ENCODE peak calls at places on chromosomes 7 and 10, in six cellular contexts. P is SK-N-SH, Z is HepG2, Y is H1, N is K562, X is GM12878. E is an unnamed sample.

GRCh38 chr7:43463401-43463980 is 119.4 kb upstream of the STK17A start:
- DNase-seq in P (no peak), Z (no peak), Y (peak), N (no peak), X (no peak), E (no peak)

GRCh38 chr10:48494073-48494472 is 110.8 kb downstream of the ARHGAP22 start:
- DNase-seq in P (no peak), Z (no peak), Y (peak), N (no peak), X (no peak), E (no peak)

GRCh38 chr10:63563623-63564022 is 42.4 kb downstream of the REEP3 start:
- DNase-seq in P (no peak), Z (no peak), Y (no peak), N (no peak), X (no peak), E (no peak)

GRCh38 chr7:28267012-28267411 is 86.4 kb upstream of the JAZF1 start:
- DNase-seq in P (no peak), Z (no peak), Y (no peak), N (no peak), X (no peak), E (no peak)

GRCh38 chr7:31633894-31634494 is 53.0 kb upstream of the PPP1R17 start:
- DNase-seq in P (peak), Z (peak), Y (no peak), N (peak), X (no peak), E (peak)

GRCh38 chr10:43225787-43226153 is 41.1 kb downstream of the RASGEF1A start:
- DNase-seq in P (no peak), Z (no peak), Y (peak), N (no peak), X (no peak), E (no peak)

GRCh38 chr7:149856-150636 is 42.3 kb upstream of the FAM20C start:
- DNase-seq in P (peak), Z (no peak), Y (peak), N (no peak), X (no peak), E (no peak)

GRCh38 chr10:10489765-10490164 is 527.9 kb upstream of the CELF2 start:
- DNase-seq in P (no peak), Z (no peak), Y (no peak), N (no peak), X (no peak), E (peak)

GRCh38 chr7:8305104-8305503 is 43.1 kb upstream of the ICA1 start:
- DNase-seq in P (no peak), Z (no peak), Y (no peak), N (no peak), X (no peak), E (no peak)

GRCh38 chr7:104976966-104977636 is 36.9 kb upstream of the KMT2E start:
- DNase-seq in P (no peak), Z (no peak), Y (no peak), N (no peak), X (no peak), E (no peak)

GRCh38 chr10:29646238-29646902 is 11.6 kb upstream of the SVIL start:
- DNase-seq in P (peak), Z (no peak), Y (no peak), N (no peak), X (no peak), E (peak)

GRCh38 chr7:73577627-73578341 is 595 bp downstream of the TBL2 start:
- DNase-seq in P (no peak), Z (peak), Y (no peak), N (no peak), X (no peak), E (no peak)

GRCh38 chr7:39463252-39463651 is 103.0 kb upstream of the YAE1 start:
- DNase-seq in P (no peak), Z (no peak), Y (no peak), N (no peak), X (no peak), E (no peak)

GRCh38 chr7:7221602-7222038 is 39.3 kb downstream of the C1GALT1 start:
- DNase-seq in P (peak), Z (no peak), Y (no peak), N (peak), X (no peak), E (peak)

GRCh38 chr7:120030871-120031270 is 242.1 kb upstream of the KCND2 start:
- DNase-seq in P (no peak), Z (no peak), Y (no peak), N (no peak), X (no peak), E (no peak)

GRCh38 chr7:120028636-120029035 is 244.3 kb upstream of the KCND2 start:
- DNase-seq in P (no peak), Z (no peak), Y (no peak), N (no peak), X (no peak), E (peak)

GRCh38 chr7:120033114-120033513 is 239.9 kb upstream of the KCND2 start:
- DNase-seq in P (no peak), Z (no peak), Y (no peak), N (no peak), X (no peak), E (no peak)
- H2AFZ ChIP-seq in P (peak), Z (peak), Y (no peak), N (peak), X (no peak), E (no peak)

GRCh38 chr7:135168001-135168400 is 2.5 kb downstream of the CYREN start:
- DNase-seq in P (no peak), Z (no peak), Y (no peak), N (peak), X (no peak), E (no peak)
- TF ChIP-seq USF2 in P (no peak), Z (no peak), Y (no peak), N (no peak), X (no peak), E (no peak)

DNA sequence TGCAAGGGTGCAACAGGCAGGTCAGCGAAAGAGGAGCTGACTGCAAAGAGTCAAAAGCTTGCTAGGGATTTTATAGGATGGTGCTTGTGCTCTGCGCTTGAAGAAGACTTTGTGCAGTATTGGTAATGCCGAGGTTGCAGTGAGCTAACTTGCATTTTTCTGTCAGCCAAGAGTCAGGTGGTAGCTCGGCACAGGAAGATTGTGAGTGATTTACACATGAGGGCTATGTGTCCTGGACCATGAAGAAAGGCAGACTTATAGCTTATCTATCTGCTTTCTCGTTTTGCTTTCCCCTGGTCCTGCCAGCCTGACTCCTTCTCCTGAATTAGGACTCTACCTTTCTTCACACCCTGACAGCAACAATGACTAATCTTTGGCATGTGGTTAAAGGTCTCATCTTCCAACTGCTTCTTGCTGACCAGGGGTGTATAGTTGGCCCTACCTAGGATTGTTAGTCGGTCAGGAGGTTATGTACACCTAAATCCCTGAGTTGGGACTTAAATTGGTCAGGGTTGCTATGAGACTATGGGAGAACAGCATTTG is 4.1 kb upstream of the SYPL1 start:
- DNase-seq in P (no peak), Z (no peak), Y (no peak), N (no peak), X (no peak), E (no peak)
- H2AFZ ChIP-seq in P (no peak), Z (no peak), Y (no peak), N (no peak), X (no peak), E (no peak)

GRCh38 chr10:103428989-103429643 is 23.1 kb downstream of the CALHM2 start:
- DNase-seq in P (no peak), Z (no peak), Y (no peak), N (no peak), X (no peak), E (no peak)

GRCh38 chr10:103427866-103428265 is 24.3 kb downstream of the CALHM2 start:
- DNase-seq in P (no peak), Z (no peak), Y (no peak), N (no peak), X (no peak), E (no peak)

GRCh38 chr10:103433858-103434257 is 18.3 kb downstream of the CALHM2 start:
- DNase-seq in P (no peak), Z (no peak), Y (no peak), N (no peak), X (no peak), E (no peak)

GRCh38 chr10:103431902-103432301 is 20.3 kb downstream of the CALHM2 start:
- DNase-seq in P (no peak), Z (peak), Y (no peak), N (no peak), X (no peak), E (peak)

DNA sequence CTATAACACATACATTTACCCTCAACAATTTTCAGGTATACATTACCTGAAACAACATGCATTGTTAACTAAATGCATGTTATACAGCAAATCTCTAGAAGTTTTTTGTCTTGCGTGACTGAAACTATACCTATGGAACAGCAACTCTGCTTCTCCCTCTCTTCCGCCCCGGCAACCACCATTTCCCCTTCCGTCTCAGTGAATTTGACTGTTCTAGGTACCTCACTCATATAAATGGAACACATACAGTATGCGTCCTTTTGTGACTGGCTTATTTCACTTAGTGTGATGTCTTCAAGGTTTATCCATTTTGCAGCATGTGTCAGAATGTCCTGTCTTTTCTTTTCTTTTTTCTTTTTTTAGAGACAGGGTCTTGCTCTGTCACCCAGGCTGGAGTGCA is 22.5 kb downstream of the CALHM2 start:
- DNase-seq in P (no peak), Z (no peak), Y (no peak), N (no peak), X (no peak), E (no peak)
- TF ChIP-seq USF2 in P (no peak), Z (no peak), Y (no peak), N (no peak), X (no peak), E (no peak)

DNA sequence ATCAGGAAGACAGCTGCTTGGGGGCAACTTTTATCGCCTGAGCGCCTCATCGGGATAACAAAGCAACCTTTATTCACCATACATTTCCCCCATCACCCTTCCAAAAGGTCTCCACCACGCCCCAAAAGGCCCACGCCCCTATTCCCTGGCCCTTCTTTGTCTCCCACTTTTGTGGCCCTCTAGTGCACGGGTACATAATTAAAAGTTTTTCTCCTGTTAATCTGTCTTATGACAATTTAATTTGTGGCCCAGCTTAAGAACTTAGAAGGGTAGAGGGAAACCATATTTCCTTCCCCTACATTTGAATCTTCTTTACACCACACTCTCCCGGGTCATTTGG is 643 bp downstream of the RP9 start:
- DNase-seq in P (peak), Z (no peak), Y (no peak), N (no peak), X (no peak), E (no peak)
- H2AFZ ChIP-seq in P (peak), Z (no peak), Y (no peak), N (peak), X (peak), E (peak)

DNA sequence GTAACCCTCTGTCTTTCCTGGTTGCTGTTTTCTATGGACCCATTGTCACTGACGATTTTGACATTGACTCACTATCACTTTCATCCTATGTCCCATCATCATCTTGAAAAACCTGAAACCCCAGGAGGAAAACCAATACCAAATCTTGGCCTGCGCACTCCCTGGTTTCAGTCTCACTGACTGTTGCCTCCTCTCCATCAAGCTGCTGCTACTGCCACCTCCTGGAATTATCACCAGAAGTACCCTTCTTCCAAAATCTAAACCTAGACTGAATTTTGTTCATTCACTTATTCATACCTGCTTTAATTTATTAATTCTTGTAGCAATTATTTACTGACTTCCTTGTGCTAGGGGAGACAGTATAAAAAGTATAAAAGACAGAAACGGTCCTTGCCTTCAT is 44.5 kb upstream of the ACBD5 start:
- DNase-seq in P (no peak), Z (peak), Y (no peak), N (peak), X (no peak), E (peak)
- TF ChIP-seq USF2 in P (no peak), Z (no peak), Y (no peak), N (no peak), X (no peak), E (no peak)

DNA sequence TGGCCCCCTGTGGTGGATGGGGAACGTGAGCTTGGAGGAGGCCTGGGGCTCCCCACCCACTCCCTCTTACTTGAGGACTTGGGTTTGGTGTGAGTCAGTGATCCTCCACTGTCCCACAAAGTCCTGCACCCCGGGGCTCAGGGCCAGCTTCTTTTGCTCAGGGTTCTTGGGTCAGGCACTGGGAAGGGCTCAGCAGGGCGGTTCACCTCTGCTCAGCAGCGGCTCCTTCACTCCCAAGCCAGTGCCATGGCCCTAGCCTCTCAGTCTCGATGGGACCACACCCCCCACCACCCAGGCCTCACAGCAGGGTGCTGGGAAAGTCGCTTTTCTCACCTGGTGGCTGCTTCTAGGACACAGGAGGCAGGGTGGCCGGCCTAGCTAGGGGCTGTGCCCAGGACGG is 59.1 kb downstream of the ELFN1 start:
- DNase-seq in P (no peak), Z (no peak), Y (no peak), N (no peak), X (no peak), E (no peak)
- H2AFZ ChIP-seq in P (no peak), Z (no peak), Y (no peak), N (no peak), X (no peak), E (no peak)

DNA sequence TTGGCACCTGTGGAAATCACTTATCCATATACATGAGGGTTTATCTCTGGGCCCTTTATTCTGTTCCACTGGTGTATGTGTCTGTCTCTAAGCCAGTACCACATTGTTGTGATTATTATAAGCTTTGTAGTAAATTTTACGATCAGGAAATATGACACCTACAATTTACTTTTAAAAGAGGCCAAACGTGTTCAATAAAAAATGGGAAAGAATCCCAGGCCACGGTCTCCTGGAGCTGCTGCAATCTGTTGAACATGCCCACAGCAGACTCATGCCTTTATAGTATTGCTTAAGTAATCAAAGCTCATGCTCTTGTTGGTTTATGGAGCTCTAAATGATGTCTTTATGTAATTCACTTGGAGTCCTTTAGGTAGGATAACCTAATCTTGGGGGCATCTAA is 273.0 kb downstream of the ZMYND11 start:
- DNase-seq in P (no peak), Z (no peak), Y (no peak), N (no peak), X (no peak), E (no peak)
- TF ChIP-seq USF2 in P (no peak), Z (no peak), Y (no peak), N (no peak), X (no peak), E (no peak)

DNA sequence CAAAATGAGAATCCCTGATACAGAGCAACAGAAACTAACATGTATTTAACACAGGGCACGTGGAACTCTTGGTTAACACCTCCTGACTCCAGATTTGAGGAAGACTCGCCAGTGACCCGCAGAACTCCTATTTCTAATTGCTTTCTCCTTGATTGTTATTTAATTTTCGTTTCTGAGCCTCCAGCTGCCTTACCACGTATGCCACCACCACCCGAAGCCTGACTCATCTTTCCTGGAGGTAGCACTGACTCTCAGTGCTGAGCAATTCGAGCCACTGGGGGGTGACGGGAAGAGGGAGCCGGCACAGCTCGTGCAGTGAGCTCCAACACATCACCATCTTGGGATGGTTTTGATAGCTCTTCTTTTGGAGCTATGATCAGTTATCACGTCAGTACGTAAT is 273.9 kb upstream of the MGMT start:
- DNase-seq in P (no peak), Z (no peak), Y (no peak), N (no peak), X (no peak), E (no peak)
- H2AFZ ChIP-seq in P (no peak), Z (no peak), Y (peak), N (no peak), X (no peak), E (no peak)

GRCh38 chr10:24906372-24906771 is 46.0 kb downstream of the PRTFDC1 start:
- DNase-seq in P (no peak), Z (no peak), Y (no peak), N (no peak), X (no peak), E (no peak)

GRCh38 chr10:24907956-24908355 is 44.5 kb downstream of the PRTFDC1 start:
- DNase-seq in P (no peak), Z (no peak), Y (no peak), N (no peak), X (no peak), E (no peak)

GRCh38 chr10:24912214-24912613 is 40.2 kb downstream of the PRTFDC1 start:
- DNase-seq in P (no peak), Z (no peak), Y (no peak), N (no peak), X (no peak), E (peak)

GRCh38 chr10:24910574-24910973 is 41.8 kb downstream of the PRTFDC1 start:
- DNase-seq in P (no peak), Z (no peak), Y (no peak), N (no peak), X (no peak), E (no peak)

DNA sequence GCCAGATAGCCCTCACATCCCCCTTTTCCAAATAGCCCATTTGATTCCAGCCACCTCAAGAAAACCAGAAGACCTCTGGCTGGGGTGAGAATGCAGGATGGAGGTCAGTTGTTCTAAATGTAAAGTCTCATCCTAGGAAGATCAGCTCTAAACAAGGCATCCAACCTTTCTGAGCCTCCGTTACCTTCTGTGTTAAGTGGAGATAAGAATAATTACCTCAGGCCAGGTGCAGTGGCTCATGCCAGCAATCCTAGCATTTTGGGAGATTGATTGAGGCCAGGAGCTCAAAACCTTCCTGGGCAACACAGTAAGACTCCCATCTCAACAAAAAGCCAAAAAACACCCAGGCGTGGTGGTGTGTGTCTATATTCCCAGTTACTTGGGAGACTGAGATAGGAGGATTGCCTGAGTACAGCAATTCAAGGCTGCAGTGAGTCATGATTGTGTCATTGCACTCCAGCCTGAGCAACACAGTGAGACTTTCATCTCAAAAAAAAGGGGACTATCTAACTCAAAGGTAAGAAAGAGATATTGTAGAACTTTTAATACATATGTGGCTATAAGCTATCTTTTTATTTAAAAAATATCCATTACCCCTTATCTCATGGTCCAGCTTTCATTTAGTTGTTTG is 43.5 kb downstream of the PRTFDC1 start:
- DNase-seq in P (no peak), Z (peak), Y (no peak), N (peak), X (no peak), E (peak)
- TF ChIP-seq USF2 in P (no peak), Z (no peak), Y (no peak), N (no peak), X (no peak), E (no peak)